ENCODE peak calls at places on chromosomes 16 and 17, in nine cellular contexts. R is endodermal cell, P is astrocyte of the spinal cord, N is retinal pigment epithelial cell, G is MCF 10A, A is cardiac muscle cell, C is left lung, K is B cell, B is HFFc6. H is an unnamed sample.

GRCh38 chr16:14196011-14196410 is 124.9 kb downstream of the MRTFB start:
- DNase-seq in R (no peak), P (no peak), N (peak; percentile 33), G (no peak), A (peak; percentile 72), C (no peak), K (no peak), B (no peak), H (no peak)

GRCh38 chr17:63041722-63042121 is 75.7 kb downstream of the TANC2 start:
- DNase-seq in R (no peak), P (no peak), N (no peak), G (peak; percentile 25), A (no peak), C (no peak), K (no peak), B (no peak), H (no peak)

GRCh38 chr17:2939714-2940351 is 123.6 kb downstream of the OR1D5 start:
- DNase-seq in R (no peak), P (no peak), N (no peak), G (no peak), A (no peak), C (no peak), K (no peak), B (no peak), H (no peak)

GRCh38 chr17:6688944-6689343 is 24.2 kb downstream of the SLC13A5 start:
- DNase-seq in R (no peak), P (no peak), N (no peak), G (no peak), A (no peak), C (no peak), K (no peak), B (no peak), H (no peak)

GRCh38 chr17:74280093-74280513 is 6.1 kb downstream of the DNAI2 start:
- DNase-seq in R (no peak), P (no peak), N (no peak), G (no peak), A (no peak), C (no peak), K (no peak), B (no peak), H (peak; percentile 43)

GRCh38 chr16:84950906-84951305 is 60.4 kb downstream of the ZDHHC7 start:
- DNase-seq in R (peak; percentile 69), P (no peak), N (no peak), G (peak; percentile 62), A (no peak), C (no peak), K (no peak), B (no peak), H (no peak)

GRCh38 chr17:18185832-18186231 is 2.2 kb downstream of the ALKBH5 start:
- DNase-seq in R (no peak), P (no peak), N (no peak), G (no peak), A (no peak), C (no peak), K (no peak), B (peak; percentile 19), H (no peak)

GRCh38 chr16:52469775-52470174 is 77.2 kb downstream of the TOX3 start:
- DNase-seq in R (no peak), P (peak; percentile 25), N (peak; percentile 75), G (no peak), A (peak; percentile 18), C (no peak), K (no peak), B (no peak), H (no peak)

GRCh38 chr17:40542562-40543411 is 22.5 kb downstream of the CCR7 start:
- DNase-seq in R (peak; percentile 54), P (peak; percentile 98), N (no peak), G (peak; percentile 96), A (peak; percentile 99), C (peak; percentile 68), K (peak; percentile 58), B (peak; percentile 93), H (no peak)

GRCh38 chr16:49639739-49640388 is 216.0 kb downstream of the ZNF423 start:
- DNase-seq in R (peak; percentile 64), P (peak; percentile 95), N (no peak), G (no peak), A (peak; percentile 74), C (peak; percentile 56), K (no peak), B (no peak), H (no peak)

GRCh38 chr16:31224092-31224955 is 7.4 kb upstream of the PYDC1 start:
- DNase-seq in R (no peak), P (no peak), N (no peak), G (no peak), A (no peak), C (no peak), K (no peak), B (no peak), H (no peak)

GRCh38 chr16:11165349-11165748 is 90.7 kb downstream of the SOCS1 start:
- DNase-seq in R (no peak), P (no peak), N (no peak), G (no peak), A (no peak), C (no peak), K (no peak), B (no peak), H (no peak)

GRCh38 chr17:42321555-42321954 is 33.3 kb downstream of the STAT5A start:
- DNase-seq in R (no peak), P (no peak), N (no peak), G (no peak), A (no peak), C (no peak), K (no peak), B (no peak), H (no peak)

GRCh38 chr17:42322382-42323267 is 34.3 kb downstream of the STAT5A start:
- DNase-seq in R (peak; percentile 100), P (peak; percentile 92), N (peak; percentile 65), G (peak; percentile 93), A (peak; percentile 94), C (peak; percentile 90), K (peak; percentile 94), B (peak; percentile 91), H (peak; percentile 68)

GRCh38 chr17:42323268-42323773 is 35.0 kb downstream of the STAT5A start:
- DNase-seq in R (no peak), P (no peak), N (no peak), G (no peak), A (no peak), C (no peak), K (no peak), B (no peak), H (no peak)

GRCh38 chr17:42329025-42329976 is 41.0 kb downstream of the STAT5A start:
- DNase-seq in R (peak; percentile 85), P (peak; percentile 80), N (no peak), G (peak; percentile 87), A (peak; percentile 58), C (peak; percentile 34), K (no peak), B (peak; percentile 78), H (no peak)

GRCh38 chr17:42325026-42325425 is 36.7 kb downstream of the STAT5A start:
- DNase-seq in R (no peak), P (peak; percentile 89), N (peak; percentile 51), G (peak; percentile 92), A (peak; percentile 52), C (peak; percentile 63), K (no peak), B (peak; percentile 96), H (no peak)
- TF ChIP-seq CTCF in R (no peak), P (no peak), N (no peak), G (no peak), A (no peak), C (no peak), K (no peak), B (no peak), H (no peak)

DNA sequence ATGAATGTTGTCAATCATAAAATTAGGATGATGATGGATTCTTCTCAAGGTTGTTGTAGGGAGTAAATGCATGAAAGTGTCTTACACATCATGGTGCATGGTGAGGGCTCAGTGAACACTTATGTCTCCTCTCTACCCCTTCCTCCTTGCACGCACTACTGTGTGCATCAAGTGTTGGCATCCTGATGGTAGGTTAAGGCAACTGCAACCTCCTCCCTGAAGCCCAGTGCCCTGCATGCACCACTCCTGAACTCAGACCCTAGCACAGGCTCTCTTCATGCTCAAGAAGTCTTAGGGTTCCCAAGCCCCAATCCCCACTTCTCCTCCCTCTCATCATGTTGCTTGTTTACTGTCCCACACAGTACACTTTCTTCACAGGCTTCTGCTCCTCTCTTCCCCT is 105.8 kb upstream of the DNAH9 start:
- DNase-seq in R (peak; percentile 28), P (no peak), N (no peak), G (no peak), A (no peak), C (no peak), K (no peak), B (no peak), H (no peak)
- TF ChIP-seq CTCF in R (no peak), P (no peak), N (no peak), G (no peak), A (no peak), C (no peak), K (no peak), B (no peak), H (no peak)

DNA sequence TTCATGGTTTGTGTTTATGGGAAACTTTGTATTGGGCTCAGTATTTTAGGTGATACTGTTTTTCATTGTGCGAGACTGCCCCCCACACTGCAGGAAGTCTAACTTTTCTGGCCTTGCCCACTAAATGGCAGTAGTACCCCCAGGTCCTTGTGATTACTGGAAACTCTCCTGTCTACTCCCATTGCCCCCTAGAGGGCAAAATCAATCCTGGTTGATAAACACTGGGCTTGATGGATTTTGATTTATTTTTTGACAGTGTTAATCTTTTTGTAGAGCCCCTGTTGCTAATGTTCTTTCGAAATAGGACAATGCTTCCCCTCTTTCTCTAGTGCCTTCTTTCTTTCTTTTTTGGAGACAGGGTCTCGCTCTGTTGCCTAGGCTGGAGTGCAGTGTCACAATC is 15.5 kb downstream of the METTL9 start:
- DNase-seq in R (no peak), P (no peak), N (no peak), G (no peak), A (no peak), C (no peak), K (no peak), B (no peak), H (no peak)
- TF ChIP-seq CTCF in R (peak; percentile 67), P (no peak), N (peak; percentile 24), G (no peak), A (no peak), C (no peak), K (no peak), B (peak; percentile 51), H (peak; percentile 23)

GRCh38 chr17:68738044-68738443 is 136.9 kb upstream of the FAM20A start:
- DNase-seq in R (no peak), P (no peak), N (peak; percentile 41), G (no peak), A (peak; percentile 66), C (no peak), K (no peak), B (no peak), H (no peak)

GRCh38 chr17:68733241-68734176 is 132.3 kb upstream of the FAM20A start:
- DNase-seq in R (peak; percentile 91), P (no peak), N (peak; percentile 62), G (no peak), A (peak; percentile 94), C (no peak), K (no peak), B (no peak), H (no peak)

GRCh38 chr17:68732301-68732749 is 131.2 kb upstream of the FAM20A start:
- DNase-seq in R (peak; percentile 93), P (no peak), N (no peak), G (peak; percentile 22), A (no peak), C (no peak), K (no peak), B (no peak), H (no peak)

GRCh38 chr17:68734202-68734825 is 133.1 kb upstream of the FAM20A start:
- DNase-seq in R (peak; percentile 75), P (no peak), N (no peak), G (no peak), A (no peak), C (no peak), K (no peak), B (no peak), H (no peak)

GRCh38 chr17:68734911-68735310 is 133.7 kb upstream of the FAM20A start:
- DNase-seq in R (no peak), P (no peak), N (no peak), G (no peak), A (no peak), C (no peak), K (no peak), B (no peak), H (no peak)
- TF ChIP-seq CTCF in R (no peak), P (no peak), N (no peak), G (no peak), A (no peak), C (no peak), K (no peak), B (no peak), H (no peak)